ENCODE peak calls at places on chromosome 2, in nine cellular contexts. Q is stomach, P is sigmoid colon, U is esophagus muscularis mucosa, G is H1, D is upper lobe of left lung, Y is suprapubic skin, W is K562, K is SK-N-SH. O is an unnamed sample.

GRCh38 chr2:237451582-237452469 is 35.2 kb upstream of the MLPH start:
- DNase-seq in P (no peak), Y (no peak), D (no peak), K (peak; percentile 87), Q (no peak), G (no peak), U (no peak), W (no peak), O (no peak)

GRCh38 chr2:85753035-85753524 is 711 bp upstream of the ATOH8 start:
- DNase-seq in Q (no peak), D (no peak), U (no peak), G (no peak), K (no peak), Y (no peak), W (no peak), P (no peak), O (no peak)

GRCh38 chr2:107362973-107363372 is 463.7 kb upstream of the RGPD4 start:
- DNase-seq in G (no peak), P (no peak), Y (no peak), K (no peak), D (no peak), U (no peak), W (no peak), Q (no peak), O (no peak)

GRCh38 chr2:219418570-219419189 is 503 bp downstream of the DES start:
- DNase-seq in Q (no peak), K (no peak), W (no peak), P (no peak), G (no peak), D (no peak), Y (no peak), U (no peak), O (no peak)

GRCh38 chr2:216850665-216851327 is 9.1 kb downstream of the TNP1 start:
- DNase-seq in W (peak; percentile 15), D (no peak), G (no peak), P (no peak), U (no peak), K (no peak), Q (no peak), Y (no peak), O (no peak)

GRCh38 chr2:173990970-173991819 is 26.0 kb upstream of the SP3 start:
- DNase-seq in P (peak; percentile 93), Q (peak; percentile 79), K (peak; percentile 43), Y (peak; percentile 90), U (peak; percentile 94), D (no peak), G (no peak), W (no peak), O (peak; percentile 70)

GRCh38 chr2:70806620-70807019 is 13.8 kb downstream of the CLEC4F start:
- DNase-seq in K (no peak), W (no peak), U (no peak), G (no peak), Q (no peak), P (no peak), Y (no peak), D (no peak), O (no peak)

GRCh38 chr2:43105586-43106562 is 120.5 kb downstream of the ZFP36L2 start:
- DNase-seq in Y (peak; percentile 74), U (no peak), P (peak; percentile 90), K (peak; percentile 68), D (peak; percentile 73), G (no peak), W (peak; percentile 80), Q (peak; percentile 40), O (peak; percentile 65)

DNA sequence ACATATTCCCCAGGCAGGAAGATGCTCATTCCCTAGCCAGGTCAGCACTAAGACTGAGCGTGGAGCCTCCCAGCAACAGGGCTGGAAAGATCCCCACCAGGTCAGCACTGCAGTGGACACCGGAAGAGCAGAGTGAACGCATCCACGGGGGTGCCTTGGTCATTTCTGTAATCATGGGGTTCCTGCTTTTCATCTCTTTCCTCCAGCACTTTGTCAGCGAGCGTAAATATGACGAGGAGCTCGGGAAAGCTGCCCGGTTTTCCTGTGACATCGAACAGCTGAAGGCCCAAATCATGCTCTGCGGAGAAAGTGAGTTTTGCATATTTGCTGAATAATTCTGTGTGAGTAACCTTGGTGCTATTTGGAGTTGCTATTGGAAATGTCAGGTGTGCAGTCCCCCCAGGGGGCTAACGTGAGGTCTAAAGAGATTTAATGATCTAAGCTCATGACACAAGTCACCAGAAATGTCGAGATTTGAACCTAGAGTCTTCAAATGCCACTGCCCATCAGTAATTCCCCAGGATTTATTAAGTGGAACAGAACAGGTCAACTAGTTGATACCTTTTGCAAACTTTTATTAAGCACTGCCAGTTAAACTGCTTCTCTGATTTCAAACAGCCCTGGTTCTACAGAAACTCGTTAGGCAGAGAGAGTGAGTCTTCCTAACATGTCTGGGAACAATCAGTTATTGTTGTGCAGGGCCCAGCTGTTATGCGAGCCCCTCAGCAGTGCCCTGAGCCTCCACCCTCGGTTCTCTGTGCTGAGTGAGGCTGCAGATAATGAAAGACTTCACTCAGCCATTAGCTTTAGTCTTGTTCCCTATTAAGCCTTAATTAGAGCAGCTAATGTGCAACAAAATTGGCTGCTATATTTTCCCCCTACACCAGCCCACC is 39.9 kb downstream of the KCTD18 start:
- DNase-seq in Y (no peak), U (no peak), Q (no peak), K (no peak), W (no peak), G (no peak), D (no peak), P (peak; percentile 92), O (peak; percentile 22)
- TF ChIP-seq POLR2AphosphoS5 in Y (no peak), U (no peak), Q (peak; percentile 42), K (no peak), W (no peak), G (no peak), D (no peak), P (peak; percentile 83), O (no peak)

GRCh38 chr2:2840681-2841300 is 509.7 kb upstream of the MYT1L start:
- DNase-seq in G (no peak), Y (no peak), Q (peak; percentile 11), P (no peak), U (no peak), W (no peak), D (peak; percentile 13), K (no peak), O (no peak)
- TF ChIP-seq EP300 in G (no peak), Y (no peak), Q (no peak), P (no peak), U (no peak), W (no peak), D (no peak), K (no peak), O (no peak)

GRCh38 chr2:113242318-113242717 is 36.4 kb downstream of the PAX8 start:
- DNase-seq in K (no peak), P (no peak), U (no peak), W (no peak), Y (no peak), D (no peak), G (no peak), Q (no peak), O (no peak)

GRCh38 chr2:113240915-113241911 is 37.5 kb downstream of the PAX8 start:
- DNase-seq in Q (peak; percentile 56), G (peak; percentile 13), U (peak; percentile 94), Y (peak; percentile 91), K (peak; percentile 30), W (peak; percentile 70), D (peak; percentile 87), P (peak; percentile 87), O (peak; percentile 52)

GRCh38 chr2:113246606-113247005 is 32.1 kb downstream of the PAX8 start:
- DNase-seq in K (no peak), G (no peak), D (no peak), Y (no peak), U (no peak), P (no peak), W (no peak), Q (no peak), O (no peak)

GRCh38 chr2:113248997-113249770 is 29.5 kb downstream of the PAX8 start:
- DNase-seq in D (peak; percentile 87), K (peak; percentile 77), Q (peak; percentile 88), G (peak; percentile 43), P (peak; percentile 83), W (peak; percentile 85), Y (peak; percentile 85), U (peak; percentile 95), O (peak; percentile 83)

GRCh38 chr2:113245276-113245711 is 33.4 kb downstream of the PAX8 start:
- DNase-seq in Y (no peak), P (no peak), K (no peak), Q (no peak), D (no peak), G (no peak), W (no peak), U (no peak), O (no peak)
- TF ChIP-seq POLR2AphosphoS5 in Y (no peak), P (no peak), K (no peak), Q (no peak), D (no peak), G (no peak), W (no peak), U (no peak), O (no peak)

DNA sequence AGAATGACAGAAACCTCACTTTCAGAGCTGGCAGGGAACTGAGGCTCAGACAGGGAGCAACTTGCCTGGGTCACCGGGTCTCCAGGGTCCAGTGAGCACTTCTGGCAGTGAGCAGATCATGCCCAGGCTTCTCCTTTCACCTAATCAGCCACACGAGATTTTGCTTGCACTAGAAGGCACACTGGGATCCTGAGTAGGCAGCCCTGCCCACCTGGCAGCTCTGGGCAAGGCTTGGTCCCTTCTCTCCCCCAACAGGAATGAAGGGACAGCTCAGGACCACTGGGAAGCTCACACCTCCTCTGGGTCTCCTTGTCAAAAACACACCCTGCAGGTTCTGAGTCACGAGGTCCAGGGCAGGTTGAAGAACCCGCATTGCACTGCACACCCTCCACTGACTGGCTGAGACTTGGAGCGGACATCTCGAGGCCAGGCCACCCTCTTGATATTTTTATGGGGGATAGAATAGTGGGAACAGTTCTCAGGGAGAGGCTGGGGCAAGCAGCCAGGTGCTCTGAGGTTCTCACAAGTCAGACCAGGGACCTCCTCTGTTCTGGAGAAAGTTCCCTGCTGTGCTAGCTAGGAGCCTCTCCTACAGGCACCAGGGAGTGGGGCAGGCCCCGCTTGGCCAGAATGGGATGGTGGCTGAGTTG is 5.7 kb downstream of the MAL start:
- DNase-seq in K (no peak), G (no peak), W (no peak), D (no peak), Y (no peak), P (no peak), Q (no peak), U (no peak), O (no peak)
- TF ChIP-seq EP300 in K (no peak), G (no peak), W (no peak), D (no peak), Y (no peak), P (no peak), Q (no peak), U (no peak), O (no peak)

GRCh38 chr2:125711081-125711480 is 944.9 kb upstream of the GYPC start:
- DNase-seq in G (no peak), P (no peak), Y (no peak), U (no peak), W (no peak), K (no peak), D (no peak), Q (no peak), O (no peak)
- TF ChIP-seq POLR2AphosphoS5 in G (no peak), P (no peak), Y (no peak), U (no peak), W (no peak), K (no peak), D (no peak), Q (no peak), O (no peak)

GRCh38 chr2:62669180-62669579 is 36.3 kb upstream of the EHBP1 start:
- DNase-seq in P (no peak), G (no peak), D (no peak), Y (no peak), Q (no peak), U (no peak), W (no peak), K (no peak), O (no peak)
- TF ChIP-seq EP300 in P (no peak), G (no peak), D (no peak), Y (no peak), Q (no peak), U (no peak), W (no peak), K (no peak), O (no peak)

O was measured in transverse colon.